ENCODE peak calls at places on chromosomes 1 and 21, in eight cellular contexts. One of them, this sample, is unnamed.

GRCh38 chr21:36260030-36260787 is 59.8 kb upstream of the MORC3 start:
- DNase-seq in fibroblast of the aortic adventitia: peak; percentile 86
- DNase-seq in fibroblast of mammary gland: peak; percentile 68
- DNase-seq in GM13977: peak; percentile 70
- DNase-seq in fibroblast of lung: peak; percentile 69
- DNase-seq in CD4-positive, alpha-beta T cell: no peak
- DNase-seq in lower lobe of right lung: no peak
- DNase-seq in mucosa of descending colon: no peak
- DNase-seq in this sample: peak; percentile 48

GRCh38 chr1:230281531-230281930 is 144.6 kb downstream of the PGBD5 start:
- DNase-seq in CD4-positive, alpha-beta T cell: peak; percentile 30
- DNase-seq in lower lobe of right lung: peak; percentile 33
- DNase-seq in fibroblast of mammary gland: no peak
- DNase-seq in mucosa of descending colon: no peak
- DNase-seq in fibroblast of the aortic adventitia: no peak
- DNase-seq in GM13977: no peak
- DNase-seq in fibroblast of lung: no peak
- DNase-seq in this sample: no peak

GRCh38 chr1:56437959-56438358 is 141.4 kb downstream of the PLPP3 start:
- DNase-seq in CD4-positive, alpha-beta T cell: no peak
- DNase-seq in fibroblast of mammary gland: peak; percentile 50
- DNase-seq in fibroblast of the aortic adventitia: peak; percentile 31
- DNase-seq in fibroblast of lung: no peak
- DNase-seq in GM13977: no peak
- DNase-seq in mucosa of descending colon: no peak
- DNase-seq in lower lobe of right lung: no peak
- DNase-seq in this sample: no peak

GRCh38 chr1:221741364-221741970 is 422 bp downstream of the DUSP10 start:
- DNase-seq in fibroblast of lung: peak; percentile 66
- DNase-seq in mucosa of descending colon: peak; percentile 52
- DNase-seq in CD4-positive, alpha-beta T cell: no peak
- DNase-seq in fibroblast of the aortic adventitia: no peak
- DNase-seq in GM13977: peak; percentile 22
- DNase-seq in lower lobe of right lung: peak; percentile 66
- DNase-seq in fibroblast of mammary gland: no peak
- DNase-seq in this sample: peak; percentile 36

GRCh38 chr1:187627516-187627915 is 798.8 kb downstream of the PLA2G4A start:
- DNase-seq in mucosa of descending colon: no peak
- DNase-seq in lower lobe of right lung: no peak
- DNase-seq in fibroblast of the aortic adventitia: no peak
- DNase-seq in GM13977: no peak
- DNase-seq in CD4-positive, alpha-beta T cell: no peak
- DNase-seq in fibroblast of mammary gland: no peak
- DNase-seq in fibroblast of lung: no peak
- DNase-seq in this sample: no peak

GRCh38 chr1:12087797-12088314 is 24.8 kb downstream of the TNFRSF8 start:
- DNase-seq in CD4-positive, alpha-beta T cell: no peak
- DNase-seq in lower lobe of right lung: peak; percentile 20
- DNase-seq in fibroblast of mammary gland: no peak
- DNase-seq in mucosa of descending colon: no peak
- DNase-seq in GM13977: peak; percentile 73
- DNase-seq in fibroblast of lung: peak; percentile 20
- DNase-seq in fibroblast of the aortic adventitia: no peak
- DNase-seq in this sample: no peak

GRCh38 chr1:147565189-147565980 is 24.1 kb downstream of the BCL9 start:
- DNase-seq in GM13977: no peak
- DNase-seq in fibroblast of mammary gland: no peak
- DNase-seq in fibroblast of the aortic adventitia: peak; percentile 50
- DNase-seq in CD4-positive, alpha-beta T cell: no peak
- DNase-seq in mucosa of descending colon: no peak
- DNase-seq in lower lobe of right lung: no peak
- DNase-seq in fibroblast of lung: no peak
- DNase-seq in this sample: no peak

GRCh38 chr21:33244082-33244780 is 14.5 kb downstream of the IFNAR2 start:
- DNase-seq in GM13977: no peak
- DNase-seq in fibroblast of the aortic adventitia: no peak
- DNase-seq in CD4-positive, alpha-beta T cell: no peak
- DNase-seq in fibroblast of mammary gland: no peak
- DNase-seq in mucosa of descending colon: no peak
- DNase-seq in lower lobe of right lung: no peak
- DNase-seq in fibroblast of lung: peak; percentile 79
- DNase-seq in this sample: no peak

GRCh38 chr21:20877976-20878375 is 120.2 kb upstream of the NCAM2 start:
- DNase-seq in lower lobe of right lung: no peak
- DNase-seq in mucosa of descending colon: no peak
- DNase-seq in fibroblast of lung: no peak
- DNase-seq in fibroblast of the aortic adventitia: no peak
- DNase-seq in fibroblast of mammary gland: no peak
- DNase-seq in GM13977: no peak
- DNase-seq in CD4-positive, alpha-beta T cell: no peak
- DNase-seq in this sample: no peak

GRCh38 chr21:20874202-20874601 is 124.0 kb upstream of the NCAM2 start:
- DNase-seq in fibroblast of mammary gland: no peak
- DNase-seq in mucosa of descending colon: no peak
- DNase-seq in lower lobe of right lung: no peak
- DNase-seq in fibroblast of the aortic adventitia: no peak
- DNase-seq in GM13977: no peak
- DNase-seq in CD4-positive, alpha-beta T cell: no peak
- DNase-seq in fibroblast of lung: no peak
- DNase-seq in this sample: no peak

GRCh38 chr21:20875741-20876140 is 122.5 kb upstream of the NCAM2 start:
- DNase-seq in fibroblast of lung: no peak
- DNase-seq in fibroblast of mammary gland: no peak
- DNase-seq in mucosa of descending colon: no peak
- DNase-seq in lower lobe of right lung: no peak
- DNase-seq in GM13977: no peak
- DNase-seq in fibroblast of the aortic adventitia: no peak
- DNase-seq in CD4-positive, alpha-beta T cell: no peak
- DNase-seq in this sample: no peak
- TF ChIP-seq CTCF in fibroblast of lung: no peak
- TF ChIP-seq CTCF in fibroblast of mammary gland: no peak
- TF ChIP-seq CTCF in mucosa of descending colon: no peak
- TF ChIP-seq CTCF in lower lobe of right lung: no peak
- TF ChIP-seq CTCF in GM13977: no peak
- TF ChIP-seq CTCF in fibroblast of the aortic adventitia: no peak
- TF ChIP-seq CTCF in CD4-positive, alpha-beta T cell: no peak
- TF ChIP-seq CTCF in this sample: no peak

GRCh38 chr1:920008-920407 is 3.7 kb upstream of the SAMD11 start:
- DNase-seq in GM13977: no peak
- DNase-seq in lower lobe of right lung: no peak
- DNase-seq in fibroblast of mammary gland: no peak
- DNase-seq in fibroblast of lung: no peak
- DNase-seq in fibroblast of the aortic adventitia: no peak
- DNase-seq in mucosa of descending colon: peak; percentile 26
- DNase-seq in CD4-positive, alpha-beta T cell: no peak
- DNase-seq in this sample: no peak

GRCh38 chr1:920506-920905 is 3.2 kb upstream of the SAMD11 start:
- DNase-seq in fibroblast of the aortic adventitia: no peak
- DNase-seq in lower lobe of right lung: no peak
- DNase-seq in mucosa of descending colon: no peak
- DNase-seq in fibroblast of mammary gland: no peak
- DNase-seq in GM13977: no peak
- DNase-seq in fibroblast of lung: no peak
- DNase-seq in CD4-positive, alpha-beta T cell: no peak
- DNase-seq in this sample: no peak

GRCh38 chr1:918353-918752 is 5.4 kb upstream of the SAMD11 start:
- DNase-seq in GM13977: no peak
- DNase-seq in fibroblast of the aortic adventitia: no peak
- DNase-seq in lower lobe of right lung: no peak
- DNase-seq in CD4-positive, alpha-beta T cell: no peak
- DNase-seq in mucosa of descending colon: peak; percentile 17
- DNase-seq in fibroblast of lung: no peak
- DNase-seq in fibroblast of mammary gland: no peak
- DNase-seq in this sample: no peak

GRCh38 chr1:918843-919242 is 4.9 kb upstream of the SAMD11 start:
- DNase-seq in mucosa of descending colon: peak; percentile 20
- DNase-seq in CD4-positive, alpha-beta T cell: no peak
- DNase-seq in fibroblast of lung: no peak
- DNase-seq in GM13977: no peak
- DNase-seq in lower lobe of right lung: no peak
- DNase-seq in fibroblast of the aortic adventitia: no peak
- DNase-seq in fibroblast of mammary gland: no peak
- DNase-seq in this sample: no peak

DNA sequence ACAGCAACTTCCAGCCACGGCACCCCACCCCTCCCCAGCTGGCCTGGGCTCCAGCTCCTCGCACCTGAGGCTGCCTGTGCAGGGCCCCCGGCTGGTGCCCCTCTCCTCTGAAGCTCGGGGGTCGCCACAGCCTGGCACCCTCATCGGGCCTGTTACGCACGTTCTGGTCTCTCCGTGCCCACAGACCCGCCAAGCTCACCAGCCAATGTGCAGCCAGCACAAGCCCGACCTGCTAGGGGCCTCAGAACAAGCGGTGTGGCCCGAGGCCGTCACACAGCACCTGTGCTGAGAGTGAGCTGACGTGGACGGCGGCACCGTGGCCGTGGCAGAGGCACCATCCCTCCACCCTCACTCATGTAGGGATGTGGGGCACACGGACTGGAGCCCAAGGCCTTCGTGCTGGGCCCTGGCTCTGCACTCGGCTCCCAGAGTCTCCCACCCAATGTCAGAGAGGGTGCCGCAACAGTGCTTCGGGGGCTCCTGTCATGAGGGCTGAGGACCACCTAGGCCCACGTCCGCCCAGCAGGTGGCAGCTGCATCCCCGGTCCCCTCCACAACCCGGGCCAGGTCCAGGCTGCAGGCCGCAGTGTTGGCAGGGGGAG is 4.4 kb upstream of the SAMD11 start:
- DNase-seq in GM13977: no peak
- DNase-seq in CD4-positive, alpha-beta T cell: no peak
- DNase-seq in mucosa of descending colon: peak; percentile 16
- DNase-seq in fibroblast of lung: no peak
- DNase-seq in lower lobe of right lung: no peak
- DNase-seq in fibroblast of the aortic adventitia: no peak
- DNase-seq in fibroblast of mammary gland: no peak
- DNase-seq in this sample: no peak
- TF ChIP-seq CTCF in GM13977: no peak
- TF ChIP-seq CTCF in CD4-positive, alpha-beta T cell: no peak
- TF ChIP-seq CTCF in mucosa of descending colon: no peak
- TF ChIP-seq CTCF in fibroblast of lung: peak; percentile 8
- TF ChIP-seq CTCF in lower lobe of right lung: no peak
- TF ChIP-seq CTCF in fibroblast of the aortic adventitia: no peak
- TF ChIP-seq CTCF in fibroblast of mammary gland: no peak
- TF ChIP-seq CTCF in this sample: no peak

GRCh38 chr1:107739183-107739582 is 225.8 kb downstream of the VAV3 start:
- DNase-seq in fibroblast of lung: no peak
- DNase-seq in lower lobe of right lung: no peak
- DNase-seq in fibroblast of mammary gland: no peak
- DNase-seq in fibroblast of the aortic adventitia: no peak
- DNase-seq in GM13977: no peak
- DNase-seq in CD4-positive, alpha-beta T cell: no peak
- DNase-seq in mucosa of descending colon: no peak
- DNase-seq in this sample: no peak

GRCh38 chr1:107740574-107740973 is 224.4 kb downstream of the VAV3 start:
- DNase-seq in GM13977: no peak
- DNase-seq in lower lobe of right lung: no peak
- DNase-seq in fibroblast of lung: peak; percentile 5
- DNase-seq in mucosa of descending colon: no peak
- DNase-seq in fibroblast of the aortic adventitia: no peak
- DNase-seq in fibroblast of mammary gland: no peak
- DNase-seq in CD4-positive, alpha-beta T cell: no peak
- DNase-seq in this sample: no peak

GRCh38 chr1:107741242-107741641 is 223.7 kb downstream of the VAV3 start:
- DNase-seq in GM13977: no peak
- DNase-seq in mucosa of descending colon: no peak
- DNase-seq in fibroblast of mammary gland: no peak
- DNase-seq in fibroblast of lung: no peak
- DNase-seq in fibroblast of the aortic adventitia: no peak
- DNase-seq in lower lobe of right lung: no peak
- DNase-seq in CD4-positive, alpha-beta T cell: no peak
- DNase-seq in this sample: no peak

DNA sequence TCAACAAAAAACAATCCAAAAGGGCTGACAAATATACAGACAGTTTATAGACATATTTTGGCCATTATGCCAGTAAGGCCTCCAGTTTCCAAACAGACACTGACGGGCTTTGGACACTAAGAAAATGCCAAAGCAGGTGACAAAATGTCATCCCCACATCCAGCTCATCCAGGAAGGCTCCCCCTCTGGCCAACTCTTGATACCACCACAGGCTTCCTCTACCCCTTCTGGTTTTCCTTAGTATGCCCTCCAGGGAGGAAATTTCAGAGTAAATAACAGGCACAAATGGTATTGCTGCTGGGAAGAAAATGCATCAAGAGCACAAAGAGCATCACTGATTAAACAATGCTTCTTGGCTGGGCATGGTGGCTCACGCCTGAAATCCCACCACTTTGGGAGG is 225.3 kb downstream of the VAV3 start:
- DNase-seq in mucosa of descending colon: no peak
- DNase-seq in GM13977: no peak
- DNase-seq in fibroblast of mammary gland: no peak
- DNase-seq in fibroblast of lung: no peak
- DNase-seq in CD4-positive, alpha-beta T cell: no peak
- DNase-seq in lower lobe of right lung: no peak
- DNase-seq in fibroblast of the aortic adventitia: no peak
- DNase-seq in this sample: no peak
- TF ChIP-seq CTCF in mucosa of descending colon: no peak
- TF ChIP-seq CTCF in GM13977: no peak
- TF ChIP-seq CTCF in fibroblast of mammary gland: no peak
- TF ChIP-seq CTCF in fibroblast of lung: no peak
- TF ChIP-seq CTCF in CD4-positive, alpha-beta T cell: no peak
- TF ChIP-seq CTCF in lower lobe of right lung: no peak
- TF ChIP-seq CTCF in fibroblast of the aortic adventitia: no peak
- TF ChIP-seq CTCF in this sample: no peak

GRCh38 chr1:192682335-192682734 is 46.4 kb downstream of the RGS13 start:
- DNase-seq in GM13977: no peak
- DNase-seq in fibroblast of the aortic adventitia: no peak
- DNase-seq in mucosa of descending colon: no peak
- DNase-seq in fibroblast of mammary gland: no peak
- DNase-seq in lower lobe of right lung: no peak
- DNase-seq in fibroblast of lung: no peak
- DNase-seq in CD4-positive, alpha-beta T cell: no peak
- DNase-seq in this sample: no peak

GRCh38 chr1:192675716-192676115 is 39.8 kb downstream of the RGS13 start:
- DNase-seq in GM13977: no peak
- DNase-seq in fibroblast of mammary gland: no peak
- DNase-seq in fibroblast of the aortic adventitia: no peak
- DNase-seq in lower lobe of right lung: no peak
- DNase-seq in CD4-positive, alpha-beta T cell: no peak
- DNase-seq in mucosa of descending colon: no peak
- DNase-seq in fibroblast of lung: no peak
- DNase-seq in this sample: no peak

DNA sequence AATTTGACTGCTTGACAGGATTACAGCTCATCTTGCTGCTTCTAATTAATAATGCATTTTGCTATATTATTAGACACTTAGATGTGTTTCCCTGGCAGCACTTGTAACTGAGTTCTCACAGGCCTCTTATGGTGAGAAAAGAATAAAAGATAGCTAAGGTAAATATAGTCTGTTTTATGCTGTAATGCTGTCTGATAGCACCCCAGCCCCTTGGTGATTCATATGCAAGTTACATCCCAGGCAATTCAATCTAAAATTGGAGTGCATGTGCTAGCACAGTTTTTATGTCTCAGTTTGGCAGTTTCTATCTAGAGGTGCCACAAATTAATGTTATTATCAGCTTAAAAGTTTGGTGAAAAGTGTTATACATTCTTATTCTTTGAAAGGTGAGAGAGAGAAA is 42.2 kb downstream of the RGS13 start:
- DNase-seq in GM13977: no peak
- DNase-seq in lower lobe of right lung: no peak
- DNase-seq in fibroblast of the aortic adventitia: no peak
- DNase-seq in mucosa of descending colon: no peak
- DNase-seq in CD4-positive, alpha-beta T cell: no peak
- DNase-seq in fibroblast of mammary gland: no peak
- DNase-seq in fibroblast of lung: no peak
- DNase-seq in this sample: no peak
- TF ChIP-seq CTCF in GM13977: no peak
- TF ChIP-seq CTCF in lower lobe of right lung: no peak
- TF ChIP-seq CTCF in fibroblast of the aortic adventitia: no peak
- TF ChIP-seq CTCF in mucosa of descending colon: no peak
- TF ChIP-seq CTCF in CD4-positive, alpha-beta T cell: no peak
- TF ChIP-seq CTCF in fibroblast of mammary gland: no peak
- TF ChIP-seq CTCF in fibroblast of lung: no peak
- TF ChIP-seq CTCF in this sample: no peak